ENCODE peak calls at places on chromosomes 11 and 22, in eight cellular contexts. M, A, Q, T, P, F, S and B are unnamed samples.

GRCh38 chr22:23053051-23053707 is 17.1 kb upstream of the GNAZ start:
- DNase-seq in M (no peak), A (no peak), Q (peak; percentile 11), T (no peak), P (no peak), F (no peak), S (no peak), B (no peak)

GRCh38 chr11:108709741-108710140 is 44.9 kb downstream of the DDX10 start:
- DNase-seq in M (no peak), A (no peak), Q (no peak), T (no peak), P (no peak), F (no peak), S (no peak), B (no peak)

GRCh38 chr11:34251640-34251980 is 106.2 kb downstream of the ABTB2 start:
- DNase-seq in M (no peak), A (no peak), Q (no peak), T (peak; percentile 74), P (no peak), F (no peak), S (no peak), B (no peak)

GRCh38 chr11:132123854-132124835 is 753.7 kb downstream of the NTM start:
- DNase-seq in M (no peak), A (no peak), Q (no peak), T (no peak), P (no peak), F (no peak), S (peak; percentile 39), B (no peak)

GRCh38 chr22:49976439-49977175 is 16.0 kb downstream of the PIM3 start:
- DNase-seq in M (no peak), A (no peak), Q (peak; percentile 13), T (no peak), P (no peak), F (peak; percentile 28), S (no peak), B (no peak)

GRCh38 chr22:24968066-24968561 is 15.6 kb downstream of the KIAA1671 start:
- DNase-seq in M (peak; percentile 29), A (peak; percentile 26), Q (no peak), T (peak; percentile 56), P (no peak), F (no peak), S (peak; percentile 96), B (peak; percentile 34)

GRCh38 chr22:28955817-28956216 is 72.4 kb downstream of the ZNRF3 start:
- DNase-seq in M (no peak), A (no peak), Q (no peak), T (no peak), P (no peak), F (no peak), S (no peak), B (peak; percentile 17)

GRCh38 chr11:112408551-112408950 is 147.9 kb upstream of the PLET1 start:
- DNase-seq in M (no peak), A (no peak), Q (no peak), T (no peak), P (no peak), F (no peak), S (no peak), B (no peak)

GRCh38 chr11:69888671-69889076 is 69.5 kb upstream of the FGF3 start:
- DNase-seq in M (peak; percentile 58), A (peak; percentile 43), Q (no peak), T (peak; percentile 58), P (peak; percentile 35), F (peak; percentile 68), S (peak; percentile 85), B (peak; percentile 71)

GRCh38 chr11:6576471-6577373 is 26.7 kb downstream of the RRP8 start:
- DNase-seq in M (no peak), A (no peak), Q (peak; percentile 55), T (peak; percentile 75), P (peak; percentile 53), F (no peak), S (no peak), B (peak; percentile 58)

GRCh38 chr22:30243671-30244465 is 2.7 kb downstream of the LIF start:
- DNase-seq in M (no peak), A (no peak), Q (no peak), T (no peak), P (no peak), F (no peak), S (no peak), B (no peak)

GRCh38 chr11:17696741-17697140 is 22.6 kb upstream of the MYOD1 start:
- DNase-seq in M (no peak), A (no peak), Q (no peak), T (no peak), P (no peak), F (no peak), S (no peak), B (peak; percentile 71)

GRCh38 chr11:17694711-17695110 is 24.7 kb upstream of the MYOD1 start:
- DNase-seq in M (no peak), A (no peak), Q (no peak), T (no peak), P (no peak), F (no peak), S (no peak), B (peak; percentile 94)

GRCh38 chr11:17693531-17693930 is 25.8 kb upstream of the MYOD1 start:
- DNase-seq in M (no peak), A (no peak), Q (no peak), T (no peak), P (no peak), F (no peak), S (no peak), B (no peak)

GRCh38 chr11:17697175-17697949 is 22.0 kb upstream of the MYOD1 start:
- DNase-seq in M (no peak), A (no peak), Q (no peak), T (no peak), P (no peak), F (no peak), S (no peak), B (no peak)

DNA sequence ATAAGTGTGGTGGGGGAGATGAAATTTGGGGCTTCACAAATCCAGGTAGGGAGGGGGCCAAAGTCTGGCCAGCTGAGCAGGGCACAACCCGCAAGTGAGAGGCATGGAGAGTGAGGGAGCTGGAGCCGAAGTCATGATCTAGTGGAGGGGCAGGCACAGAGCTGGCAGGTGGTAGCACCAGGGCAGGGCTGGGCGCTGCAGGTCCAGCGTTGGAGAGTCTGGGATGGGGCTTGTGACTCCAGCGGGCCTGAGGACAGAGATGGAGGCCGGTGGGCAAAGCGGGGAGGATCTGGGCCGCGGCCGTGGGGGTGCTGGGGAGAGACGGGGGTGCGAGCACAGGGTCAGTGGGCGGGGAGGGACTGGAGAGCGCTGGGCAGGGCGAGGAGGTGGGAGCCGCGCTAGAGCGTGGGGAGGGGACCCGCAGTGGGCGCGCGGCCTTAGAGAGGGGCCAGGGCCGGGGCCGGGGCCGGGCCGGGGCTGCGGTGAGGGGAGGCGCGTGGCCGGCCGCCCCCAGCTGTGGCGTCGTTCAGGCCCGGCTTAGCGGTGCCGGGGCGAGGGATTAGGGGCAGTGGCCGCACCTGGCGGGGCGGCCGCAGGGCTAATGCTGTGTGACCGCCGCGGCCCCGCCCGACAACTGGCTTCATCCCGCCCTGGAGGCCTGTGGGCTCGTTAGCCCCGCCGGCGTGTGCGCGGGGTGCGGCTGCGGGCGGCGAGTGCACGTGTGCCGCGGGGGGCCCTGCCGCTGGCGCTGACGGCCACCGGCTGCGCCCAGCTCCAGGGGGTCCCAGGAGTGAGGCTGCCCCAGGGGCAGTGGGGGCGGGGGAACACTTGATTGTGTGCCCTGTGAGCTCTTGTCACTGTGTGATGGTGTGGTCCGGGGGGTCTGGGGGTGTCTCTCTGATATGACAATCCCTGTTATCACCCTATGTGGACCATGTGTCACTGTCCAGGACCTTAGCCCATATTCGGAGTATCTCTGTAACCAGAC is 23.6 kb upstream of the MYOD1 start:
- DNase-seq in M (no peak), A (no peak), Q (no peak), T (no peak), P (no peak), F (no peak), S (no peak), B (peak; percentile 98)
- H3K4me3 ChIP-seq in M (no peak overlapping the region), A (no peak overlapping the region), Q (no peak overlapping the region), T (no peak overlapping the region), P (no peak overlapping the region), F (no peak overlapping the region), S (no peak overlapping the region), B (peak overlapping the region; percentile 56)

GRCh38 chr11:82857145-82857544 is 43.1 kb downstream of the PRCP start:
- DNase-seq in M (no peak), A (no peak), Q (no peak), T (no peak), P (no peak), F (no peak), S (no peak), B (no peak)

GRCh38 chr11:82858133-82858532 is 42.1 kb downstream of the PRCP start:
- DNase-seq in M (no peak), A (no peak), Q (no peak), T (no peak), P (no peak), F (peak; percentile 5), S (no peak), B (no peak)

GRCh38 chr11:82859746-82860145 is 40.5 kb downstream of the PRCP start:
- DNase-seq in M (no peak), A (no peak), Q (no peak), T (peak; percentile 22), P (no peak), F (no peak), S (no peak), B (no peak)

GRCh38 chr11:82855616-82856015 is 44.6 kb downstream of the PRCP start:
- DNase-seq in M (no peak), A (no peak), Q (no peak), T (no peak), P (no peak), F (no peak), S (no peak), B (no peak)

GRCh38 chr11:82858556-82859091 is 41.6 kb downstream of the PRCP start:
- DNase-seq in M (no peak), A (no peak), Q (no peak), T (peak; percentile 56), P (no peak), F (peak; percentile 8), S (no peak), B (peak; percentile 28)
- H3K4me1 ChIP-seq in M (peaks cover 21% of the 10 kb centered on the region), A (peaks cover 1% of the 10 kb centered on the region), Q (no peaks in the 10 kb centered on the region), T (peaks cover 43% of the 10 kb centered on the region), P (no peaks in the 10 kb centered on the region), F (peaks cover 25% of the 10 kb centered on the region), S (no peaks in the 10 kb centered on the region), B (peaks cover 9% of the 10 kb centered on the region)

DNA sequence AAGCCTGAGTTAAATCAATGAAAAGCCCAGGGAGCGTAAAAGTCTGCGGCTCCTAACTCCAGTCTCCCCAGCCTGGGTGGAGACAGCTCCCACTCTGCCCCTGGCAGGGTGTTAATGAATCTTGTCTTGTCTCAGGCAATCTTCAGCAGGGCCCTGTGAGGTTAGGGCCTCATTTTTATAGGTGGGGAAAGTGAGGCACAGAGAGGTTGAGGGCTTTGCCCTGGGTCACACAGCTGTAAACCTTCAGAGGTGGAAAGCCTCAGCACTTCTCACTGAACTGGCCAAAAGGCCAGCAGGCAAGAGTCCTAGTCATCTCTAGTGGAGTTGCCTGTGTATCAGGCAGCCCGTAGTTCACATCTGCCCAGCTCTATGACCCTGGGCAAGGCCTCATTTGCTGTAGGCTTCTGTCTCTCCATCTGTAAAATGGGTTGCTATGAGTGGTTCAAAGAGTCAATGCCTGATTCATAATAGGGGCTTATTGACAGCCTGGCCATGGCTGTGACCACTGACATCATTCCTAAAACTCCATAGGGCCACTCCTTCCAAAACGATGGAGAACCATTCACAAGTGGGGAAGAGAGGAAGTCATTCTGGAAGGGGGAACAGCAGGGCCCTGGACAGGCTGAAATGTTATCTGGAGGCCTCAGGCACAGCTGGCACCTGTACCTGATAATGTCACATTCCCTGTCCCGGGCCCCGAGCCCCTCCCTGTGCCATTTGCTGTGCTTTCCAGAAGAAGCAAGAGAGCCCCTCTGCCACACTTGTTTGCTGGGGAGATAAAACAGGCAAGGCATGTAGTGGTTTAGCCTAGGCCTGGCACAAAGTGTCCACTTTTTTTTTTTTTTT is 6.0 kb downstream of the CBX7 start:
- DNase-seq in M (no peak), A (no peak), Q (peak; percentile 57), T (peak; percentile 7), P (no peak), F (no peak), S (no peak), B (no peak)
- H3K4me3 ChIP-seq in M (peak overlapping the region; percentile 91), A (peak overlapping the region; percentile 90), Q (peak overlapping the region; percentile 35), T (peak overlapping the region; percentile 89), P (peak overlapping the region; percentile 55), F (peak overlapping the region; percentile 95), S (no peak overlapping the region), B (peak overlapping the region; percentile 60)

GRCh38 chr22:36155702-36156101 is 4.9 kb downstream of the APOL3 start:
- DNase-seq in M (peak; percentile 64), A (peak; percentile 74), Q (peak; percentile 82), T (peak; percentile 53), P (peak; percentile 78), F (no peak), S (no peak), B (no peak)
- H3K4me1 ChIP-seq in M (peaks cover 98% of the 10 kb centered on the region), A (peaks cover 86% of the 10 kb centered on the region), Q (no peaks in the 10 kb centered on the region), T (peaks cover 30% of the 10 kb centered on the region), P (peaks cover 21% of the 10 kb centered on the region), F (no peaks in the 10 kb centered on the region), S (peaks cover 8% of the 10 kb centered on the region), B (no peaks in the 10 kb centered on the region)